ENCODE peak calls at places on chromosomes 4 and X, in ten cellular contexts. G is fibroblast of pulmonary artery, L is brain microvascular endothelial cell, X is fibroblast of lung, N is heart left ventricle, H is bronchial epithelial cell, F is IMR-90, B is tibial artery, M is lung, Y is A549. Q is an unnamed sample.

GRCh38 chr4:2728221-2728620 is 27.9 kb downstream of the TNIP2 start:
- DNase-seq in L (no peak), H (no peak), N (no peak), G (no peak), M (no peak), X (no peak), Y (no peak), F (no peak), B (no peak), Q (no peak)

GRCh38 chrX:46912673-46913491 is 661 bp downstream of the JADE3 start:
- DNase-seq in F (peak; percentile 14), M (peak; percentile 36), L (peak; percentile 24), X (peak; percentile 20), B (peak; percentile 21), H (no peak), N (peak; percentile 23), Y (peak; percentile 68), G (peak; percentile 39), Q (peak; percentile 19)

GRCh38 chr4:70895405-70895804 is 6.8 kb upstream of the MOB1B start:
- DNase-seq in L (peak; percentile 38), B (no peak), M (no peak), Y (peak; percentile 12), N (peak; percentile 42), G (peak; percentile 8), X (peak; percentile 56), F (no peak), H (no peak), Q (no peak)

GRCh38 chrX:66046612-66047235 is 6.8 kb upstream of the VSIG4 start:
- DNase-seq in M (no peak), Y (no peak), N (no peak), H (no peak), G (no peak), F (no peak), L (no peak), X (no peak), B (no peak), Q (no peak)

GRCh38 chr4:152858934-152859333 is 77.2 kb upstream of the FHDC1 start:
- DNase-seq in Y (no peak), H (no peak), N (no peak), G (no peak), L (no peak), X (no peak), M (no peak), F (no peak), B (no peak), Q (no peak)

GRCh38 chrX:37998586-37999267 is 7.6 kb upstream of the SYTL5 start:
- DNase-seq in F (peak; percentile 80), Y (no peak), M (no peak), B (no peak), X (peak; percentile 81), G (peak; percentile 47), H (peak; percentile 88), N (no peak), L (peak; percentile 56), Q (peak; percentile 40)

GRCh38 chrX:129736491-129736890 is 2.3 kb upstream of the XPNPEP2 start:
- DNase-seq in H (no peak), Y (no peak), F (no peak), X (no peak), L (no peak), M (no peak), G (no peak), N (no peak), B (no peak), Q (no peak)

GRCh38 chrX:115259238-115259875 is 25.5 kb upstream of the LRCH2 start:
- DNase-seq in F (no peak), B (no peak), X (peak; percentile 4), N (no peak), L (no peak), H (no peak), M (no peak), Y (no peak), G (no peak), Q (no peak)

GRCh38 chr4:157143365-157143764 is 67.4 kb downstream of the GLRB start:
- DNase-seq in F (no peak), X (no peak), B (no peak), H (no peak), Y (no peak), L (no peak), G (peak; percentile 4), N (no peak), M (no peak), Q (no peak)

GRCh38 chrX:101785142-101785541 is 125.5 kb upstream of the ARMCX2 start:
- DNase-seq in B (no peak), X (no peak), F (no peak), L (no peak), Y (no peak), N (no peak), M (no peak), G (no peak), H (no peak), Q (no peak)

GRCh38 chr4:156413411-156413985 is 459.8 kb upstream of the CTSO start:
- DNase-seq in G (no peak), B (no peak), N (no peak), H (no peak), M (no peak), L (no peak), F (no peak), Y (no peak), X (no peak), Q (no peak)

GRCh38 chrX:1537031-1537715 is at the start of gene P2RY8:
- DNase-seq in F (no peak), L (peak; percentile 28), Y (peak; percentile 64), H (peak; percentile 1), G (peak; percentile 57), B (peak; percentile 73), N (peak; percentile 54), M (peak; percentile 61), X (no peak), Q (peak; percentile 41)

GRCh38 chr4:161189286-161190134 is 974.3 kb downstream of the FSTL5 start:
- DNase-seq in L (no peak), F (no peak), B (no peak), X (peak; percentile 23), Y (no peak), N (no peak), M (no peak), H (no peak), G (no peak), Q (peak; percentile 15)

GRCh38 chr4:107117726-107118125 is 81.6 kb upstream of the DKK2 start:
- DNase-seq in Y (no peak), F (no peak), N (no peak), L (no peak), B (no peak), X (no peak), G (no peak), M (no peak), H (no peak), Q (no peak)

GRCh38 chrX:2549874-2550273 is 49.1 kb upstream of the DHRSX start:
- DNase-seq in M (no peak), H (no peak), F (no peak), L (no peak), B (no peak), X (no peak), Y (no peak), G (no peak), N (no peak), Q (no peak)

GRCh38 chr4:6047130-6047673 is 29.0 kb upstream of the C4orf50 start:
- DNase-seq in G (no peak), Y (no peak), H (no peak), B (no peak), L (no peak), M (no peak), N (no peak), X (no peak), F (no peak), Q (no peak)

GRCh38 chr4:26175016-26175786 is 145.6 kb upstream of the RBPJ start:
- DNase-seq in G (no peak), M (no peak), X (no peak), N (no peak), B (no peak), L (no peak), H (no peak), Y (no peak), F (no peak), Q (no peak)

GRCh38 chr4:76002176-76002575 is 5.1 kb downstream of the CXCL9 start:
- DNase-seq in L (no peak), N (no peak), Y (peak; percentile 19), G (peak; percentile 54), F (peak; percentile 26), B (no peak), M (no peak), X (no peak), H (peak; percentile 54), Q (peak; percentile 33)

GRCh38 chr4:24477919-24478318 is 106.4 kb downstream of the DHX15 start:
- DNase-seq in N (peak; percentile 50), X (peak; percentile 84), H (no peak), G (peak; percentile 90), Y (no peak), L (peak; percentile 76), F (peak; percentile 89), M (no peak), B (no peak), Q (peak; percentile 92)

GRCh38 chr4:61517144-61517543 is 317.0 kb downstream of the ADGRL3 start:
- DNase-seq in N (no peak), M (no peak), F (no peak), L (no peak), X (no peak), B (no peak), H (no peak), Y (no peak), G (no peak), Q (no peak)
- TF ChIP-seq CTCF in N (no peak), M (no peak), F (no peak), L (peak; percentile 15), X (no peak), B (no peak), H (no peak), Y (no peak), G (no peak), Q (no peak)

GRCh38 chr4:127759228-127759820 is 22.8 kb upstream of the HSPA4L start:
- DNase-seq in H (no peak), F (no peak), M (no peak), N (no peak), Y (no peak), B (no peak), G (no peak), X (no peak), L (no peak), Q (no peak)
- H3K4me3 ChIP-seq in H (no peak overlapping the region), F (no peak overlapping the region), M (no peak overlapping the region), N (no peak overlapping the region), Y (no peak overlapping the region), B (no peak overlapping the region), G (no peak overlapping the region), X (no peak overlapping the region), L (no peak overlapping the region), Q (no peak overlapping the region)

DNA sequence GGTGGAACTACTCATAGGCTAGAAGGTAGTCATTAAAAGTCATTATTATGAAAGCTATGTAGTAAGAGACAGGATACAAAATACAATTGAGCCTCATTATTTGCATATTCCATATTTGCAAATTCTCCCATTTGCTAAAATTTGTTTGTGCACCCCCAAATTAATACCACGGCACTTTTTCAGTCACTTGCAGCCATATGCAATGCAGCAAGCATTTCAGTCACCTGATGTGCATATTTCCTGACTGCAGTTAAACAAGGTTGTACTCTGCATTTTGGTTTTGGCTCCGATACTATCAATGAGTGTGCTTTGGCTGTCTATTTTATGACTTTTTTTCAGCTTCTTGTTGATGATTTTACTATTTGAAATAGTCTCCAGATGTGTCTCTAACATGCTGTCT is 62.9 kb downstream of the ZNF330 start:
- DNase-seq in B (no peak), L (no peak), H (no peak), F (no peak), Y (no peak), N (no peak), X (no peak), M (no peak), G (no peak), Q (no peak)
- TF ChIP-seq CTCF in B (no peak), L (no peak), H (no peak), F (no peak), Y (no peak), N (no peak), X (no peak), M (no peak), G (no peak), Q (no peak)

GRCh38 chr4:8157496-8157895 is 1.1 kb downstream of the ABLIM2 start:
- DNase-seq in N (peak; percentile 71), M (peak; percentile 38), F (no peak), H (no peak), G (peak; percentile 32), L (no peak), X (no peak), B (peak; percentile 57), Y (no peak), Q (no peak)
- H3K4me3 ChIP-seq in N (peak overlapping the region; percentile 56), M (no peak overlapping the region), F (no peak overlapping the region), H (no peak overlapping the region), G (no peak overlapping the region), L (no peak overlapping the region), X (no peak overlapping the region), B (peak overlapping the region; percentile 62), Y (no peak overlapping the region), Q (no peak overlapping the region)